ENCODE peak calls at places on chromosomes 12 and 14, in nine cellular contexts. R, I, G, F, Z, T, V, P and C are unnamed samples.

GRCh38 chr14:77026166-77026929 is 2.2 kb downstream of the IRF2BPL start:
- DNase-seq in R (no peak), I (no peak), G (no peak), F (peak), Z (peak), T (peak), V (no peak), P (peak), C (no peak)

GRCh38 chr14:59707778-59708635 is 131.4 kb upstream of the CCDC175 start:
- DNase-seq in R (no peak), I (no peak), G (no peak), F (no peak), Z (no peak), T (no peak), V (no peak), P (peak), C (no peak)

GRCh38 chr14:63220526-63220925 is 16.3 kb downstream of the RHOJ start:
- DNase-seq in R (no peak), I (no peak), G (no peak), F (no peak), Z (no peak), T (no peak), V (no peak), P (no peak), C (no peak)

GRCh38 chr14:87615822-87616679 is 376.9 kb downstream of the GALC start:
- DNase-seq in R (peak), I (peak), G (peak), F (peak), Z (peak), T (peak), V (peak), P (peak), C (peak)

GRCh38 chr12:73514672-73515071 is 1023.0 kb upstream of the ATXN7L3B start:
- DNase-seq in R (no peak), I (no peak), G (peak), F (peak), Z (no peak), T (no peak), V (no peak), P (peak), C (no peak)

GRCh38 chr12:114408881-114409795 is 3.2 kb upstream of the TBX5 start:
- DNase-seq in R (peak), I (no peak), G (no peak), F (no peak), Z (peak), T (no peak), V (peak), P (no peak), C (no peak)

GRCh38 chr12:126144603-126145002 is 1079.4 kb downstream of the AACS start:
- DNase-seq in R (no peak), I (no peak), G (no peak), F (no peak), Z (no peak), T (no peak), V (no peak), P (no peak), C (no peak)

GRCh38 chr12:39779768-39780340 is 160.3 kb upstream of the ABCD2 start:
- DNase-seq in R (no peak), I (no peak), G (no peak), F (no peak), Z (no peak), T (no peak), V (no peak), P (no peak), C (no peak)

GRCh38 chr12:92278378-92278828 is 132.8 kb upstream of the BTG1 start:
- DNase-seq in R (no peak), I (no peak), G (no peak), F (no peak), Z (peak), T (no peak), V (peak), P (no peak), C (no peak)

GRCh38 chr12:92275443-92276154 is 130.0 kb upstream of the BTG1 start:
- DNase-seq in R (no peak), I (no peak), G (no peak), F (no peak), Z (no peak), T (no peak), V (no peak), P (no peak), C (no peak)

GRCh38 chr12:92272301-92272964 is 126.8 kb upstream of the BTG1 start:
- DNase-seq in R (no peak), I (no peak), G (no peak), F (no peak), Z (no peak), T (no peak), V (no peak), P (no peak), C (no peak)

DNA sequence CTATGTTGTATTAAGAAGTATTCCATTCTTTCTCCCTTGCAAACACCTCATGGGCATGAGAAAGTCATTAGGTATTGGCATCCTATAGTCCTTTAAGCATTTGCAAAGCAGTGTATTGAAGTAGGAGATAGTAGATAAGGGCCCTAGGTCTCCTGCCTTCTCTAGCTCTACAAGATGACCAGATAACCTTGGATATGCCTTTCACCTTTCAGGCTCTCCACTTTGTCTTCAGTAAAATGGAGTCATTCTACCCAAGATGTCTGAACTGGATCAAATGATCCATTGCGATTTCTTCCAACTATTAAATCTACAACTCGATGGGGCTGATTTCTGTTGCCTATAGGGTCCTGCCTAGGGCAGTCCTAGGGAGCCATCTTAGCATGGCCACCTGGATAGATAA is 132.1 kb upstream of the BTG1 start:
- DNase-seq in R (no peak), I (no peak), G (no peak), F (no peak), Z (no peak), T (no peak), V (no peak), P (no peak), C (no peak)
- H3K27ac ChIP-seq in R (peak), I (no peak), G (no peak), F (no peak), Z (no peak), T (no peak), V (peak), P (no peak), C (no peak)

DNA sequence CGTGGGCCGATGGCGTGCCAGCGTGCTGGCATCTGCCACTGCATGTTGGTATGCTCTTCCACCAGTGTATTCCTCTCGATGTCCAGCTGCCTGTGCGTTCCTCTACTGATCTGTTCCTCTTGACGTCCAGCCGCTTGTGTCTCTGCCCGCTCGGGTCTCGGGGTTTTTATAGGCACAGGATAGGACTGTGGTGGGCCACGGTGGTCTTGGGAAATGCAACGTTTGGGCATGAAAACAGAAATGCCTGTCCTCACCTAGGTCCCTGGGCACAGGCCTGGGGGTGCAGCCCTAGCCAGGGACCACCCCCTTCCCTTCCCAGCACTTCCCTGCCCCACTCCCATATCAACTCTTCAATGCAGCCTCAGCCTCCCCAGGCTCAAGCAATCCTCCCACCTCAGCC is 10.3 kb upstream of the GALNT6 start:
- DNase-seq in R (no peak), I (no peak), G (no peak), F (no peak), Z (no peak), T (no peak), V (no peak), P (no peak), C (no peak)
- TF ChIP-seq CTCF in R (no peak), I (no peak), G (no peak), F (no peak), Z (no peak), T (no peak), V (no peak), P (no peak), C (no peak)

GRCh38 chr12:108637631-108638030 is 3.9 kb upstream of the SELPLG start:
- DNase-seq in R (no peak), I (no peak), G (no peak), F (no peak), Z (no peak), T (no peak), V (no peak), P (no peak), C (no peak)

GRCh38 chr12:108635201-108635996 is 1.7 kb upstream of the SELPLG start:
- DNase-seq in R (no peak), I (no peak), G (no peak), F (no peak), Z (peak), T (no peak), V (no peak), P (no peak), C (no peak)

GRCh38 chr12:108637222-108637621 is 3.5 kb upstream of the SELPLG start:
- DNase-seq in R (no peak), I (no peak), G (no peak), F (no peak), Z (no peak), T (no peak), V (no peak), P (no peak), C (no peak)

GRCh38 chr12:108634225-108634795 is 616 bp upstream of the SELPLG start:
- DNase-seq in R (no peak), I (peak), G (no peak), F (no peak), Z (no peak), T (no peak), V (no peak), P (no peak), C (no peak)

GRCh38 chr12:108635997-108636808 is 2.5 kb upstream of the SELPLG start:
- DNase-seq in R (no peak), I (no peak), G (no peak), F (no peak), Z (no peak), T (no peak), V (no peak), P (no peak), C (no peak)
- H3K4me3 ChIP-seq in R (no peak), I (no peak), G (no peak), F (no peak), Z (no peak), T (no peak), V (peak), P (no peak), C (no peak)

DNA sequence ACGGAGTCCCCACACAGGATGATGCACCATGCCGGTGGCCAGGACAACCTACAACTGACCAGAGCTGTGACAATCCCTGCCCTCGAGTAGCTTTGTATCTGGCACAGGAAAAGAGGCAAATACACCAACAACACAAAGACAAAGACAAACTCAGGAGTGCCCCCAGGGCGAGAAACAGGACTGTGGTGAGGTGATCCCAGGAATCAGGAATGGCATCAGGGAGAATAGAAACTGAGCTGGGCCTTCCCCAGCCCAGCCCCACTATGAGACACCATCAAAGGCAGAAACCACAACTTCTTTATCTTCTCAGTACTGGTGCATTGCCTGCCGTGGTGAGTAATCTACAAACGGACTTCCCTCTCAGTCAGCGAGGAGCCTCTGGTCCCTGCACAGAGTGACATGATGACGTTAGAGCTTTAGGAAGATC is 157.7 kb downstream of the TTC7B start:
- DNase-seq in R (no peak), I (no peak), G (no peak), F (peak), Z (peak), T (no peak), V (no peak), P (no peak), C (peak)
- H3K27ac ChIP-seq in R (no peak), I (no peak), G (no peak), F (no peak), Z (no peak), T (no peak), V (no peak), P (no peak), C (peak)

GRCh38 chr12:59407799-59408198 is 188.0 kb upstream of the SLC16A7 start:
- DNase-seq in R (no peak), I (no peak), G (no peak), F (no peak), Z (no peak), T (no peak), V (no peak), P (no peak), C (no peak)
- TF ChIP-seq CTCF in R (no peak), I (no peak), G (no peak), F (no peak), Z (no peak), T (no peak), V (no peak), P (no peak), C (no peak)

GRCh38 chr12:46660276-46660675 is 165.5 kb downstream of the SLC38A4 start:
- DNase-seq in R (no peak), I (no peak), G (no peak), F (no peak), Z (peak), T (no peak), V (no peak), P (no peak), C (no peak)
- H3K4me3 ChIP-seq in R (no peak), I (no peak), G (no peak), F (no peak), Z (no peak), T (no peak), V (no peak), P (no peak), C (no peak)

GRCh38 chr12:2332947-2333346 is 280.2 kb downstream of the CACNA1C start:
- DNase-seq in R (no peak), I (no peak), G (peak), F (no peak), Z (peak), T (no peak), V (peak), P (no peak), C (peak)
- H3K27ac ChIP-seq in R (no peak), I (no peak), G (no peak), F (no peak), Z (peak), T (no peak), V (peak), P (no peak), C (no peak)